ENCODE peak calls at places on chromosomes 16 and 17, in ten cellular contexts. V is tibial artery, I is tibial nerve, E is HCT116, Q is stomach, Z is H7, P is skeletal muscle cell, B is esophagus muscularis mucosa, C is AG10803, Y is psoas muscle. M is an unnamed sample.

GRCh38 chr17:44219636-44220210 is at the start of gene UBTF:
- DNase-seq in B (peak; percentile 92), C (peak; percentile 69), Z (peak; percentile 93), Y (peak; percentile 84), Q (peak; percentile 62), E (no peak), I (no peak), P (no peak), V (peak; percentile 86), M (peak; percentile 82)

GRCh38 chr17:43176119-43176570 is 5.1 kb downstream of the NBR1 start:
- DNase-seq in E (no peak), Y (no peak), V (no peak), I (no peak), Q (no peak), P (no peak), C (no peak), B (no peak), Z (no peak), M (no peak)

GRCh38 chr17:40099627-40100418 is 566 bp downstream of the NR1D1 start:
- DNase-seq in Y (peak; percentile 71), E (no peak), Q (no peak), V (peak; percentile 75), B (no peak), C (no peak), I (no peak), P (no peak), Z (no peak), M (no peak)

GRCh38 chr17:76354747-76355310 is 1.1 kb upstream of the PRPSAP1 start:
- DNase-seq in E (no peak), V (no peak), I (no peak), Q (no peak), Z (peak; percentile 49), Y (no peak), B (no peak), C (no peak), P (no peak), M (peak; percentile 41)

GRCh38 chr17:9255838-9256237 is 234.5 kb downstream of the NTN1 start:
- DNase-seq in Y (no peak), B (no peak), P (no peak), Z (no peak), I (no peak), E (no peak), C (no peak), Q (no peak), V (no peak), M (no peak)

GRCh38 chr17:9050801-9051401 is 29.6 kb downstream of the NTN1 start:
- DNase-seq in Z (peak; percentile 58), Y (no peak), P (no peak), E (peak; percentile 55), B (no peak), V (no peak), Q (no peak), C (no peak), I (no peak), M (no peak)

GRCh38 chr17:58993322-58993721 is 113.4 kb downstream of the TRIM37 start:
- DNase-seq in Y (no peak), Q (no peak), I (no peak), P (no peak), B (no peak), Z (no peak), E (no peak), C (no peak), V (no peak), M (no peak)

GRCh38 chr16:35306915-35307314 is 1847.5 kb downstream of the TP53TG3F start:
- DNase-seq in Y (no peak), C (no peak), Z (no peak), B (no peak), E (no peak), Q (no peak), I (no peak), V (no peak), P (no peak), M (no peak)

GRCh38 chr16:14564881-14565687 is 65.0 kb downstream of the PARN start:
- DNase-seq in P (no peak), I (no peak), Y (no peak), E (no peak), V (no peak), C (peak; percentile 31), Z (no peak), B (no peak), Q (no peak), M (no peak)

GRCh38 chr16:527015-527903 is at the start of gene CAPN15:
- DNase-seq in P (peak; percentile 53), V (peak; percentile 93), E (peak; percentile 32), B (peak; percentile 95), Z (peak; percentile 97), C (peak; percentile 83), Y (peak; percentile 95), Q (peak; percentile 90), I (peak; percentile 72), M (peak; percentile 91)

GRCh38 chr17:72233981-72234380 is 113.2 kb downstream of the SOX9 start:
- DNase-seq in E (no peak), Y (no peak), P (no peak), Q (no peak), Z (no peak), I (no peak), V (no peak), C (no peak), B (no peak), M (no peak)

GRCh38 chr17:62780273-62780672 is 27.8 kb downstream of the MARCHF10 start:
- DNase-seq in I (no peak), V (no peak), Z (no peak), E (no peak), Q (peak; percentile 86), Y (peak; percentile 60), P (no peak), B (no peak), C (no peak), M (no peak)

GRCh38 chr16:14486520-14487303 is 143.3 kb downstream of the PARN start:
- DNase-seq in B (peak; percentile 97), Z (no peak), E (peak; percentile 57), I (peak; percentile 80), Y (peak; percentile 86), Q (peak; percentile 92), P (peak; percentile 84), C (peak; percentile 97), V (peak; percentile 90), M (no peak)

DNA sequence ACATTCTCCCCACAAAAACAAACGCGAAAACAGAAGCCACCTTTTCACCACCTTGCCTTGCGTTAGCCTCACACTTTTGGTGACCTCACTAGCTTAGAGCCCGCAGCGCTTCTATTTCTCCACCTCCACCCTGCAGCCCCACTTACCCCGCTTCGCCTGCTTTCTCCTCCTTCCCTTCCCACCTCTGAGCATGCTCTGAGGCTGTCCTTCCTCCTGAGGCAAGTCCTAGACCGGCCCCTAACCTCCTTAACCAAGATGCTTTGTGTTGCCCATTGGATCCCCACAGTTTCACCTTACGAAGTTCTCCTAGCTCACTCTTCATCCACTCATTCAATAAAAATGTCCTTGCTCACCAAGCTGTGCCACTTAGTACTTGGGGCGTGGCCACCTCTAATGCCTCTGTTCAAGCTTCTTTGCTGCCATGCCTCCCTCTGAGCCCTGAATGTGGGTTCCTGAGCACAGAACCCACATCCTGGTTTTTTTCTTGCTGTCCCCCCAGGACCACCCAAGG is 1.3 kb downstream of the GNGT2 start:
- DNase-seq in Z (peak; percentile 33), V (no peak), C (no peak), Y (no peak), I (no peak), P (no peak), Q (no peak), B (no peak), E (no peak), M (no peak)
- H3K4me3 ChIP-seq in Z (no peak overlapping the region), V (no peak overlapping the region), C (no peak overlapping the region), Y (no peak overlapping the region), I (no peak overlapping the region), P (no peak overlapping the region), Q (no peak overlapping the region), B (no peak overlapping the region), E (no peak overlapping the region), M (no peak overlapping the region)

GRCh38 chr17:41785876-41786226 is 660 bp downstream of the JUP start:
- DNase-seq in E (no peak), V (no peak), P (no peak), Z (peak; percentile 86), Q (peak; percentile 84), Y (peak; percentile 74), C (no peak), I (no peak), B (no peak), M (peak; percentile 90)
- H3K4me3 ChIP-seq in E (peak overlapping the region; percentile 78), V (peak overlapping the region; percentile 61), P (peak overlapping the region; percentile 49), Z (peak overlapping the region; percentile 75), Q (peak overlapping the region; percentile 61), Y (peak overlapping the region; percentile 90), C (peak overlapping the region; percentile 56), I (peak overlapping the region; percentile 87), B (peak overlapping the region; percentile 69), M (peak overlapping the region; percentile 91)

GRCh38 chr17:16583781-16584180 is 14.8 kb upstream of the ZNF287 start:
- DNase-seq in I (no peak), Z (peak; percentile 52), E (no peak), P (no peak), Y (no peak), V (no peak), C (no peak), B (peak; percentile 19), Q (no peak), M (no peak)
- H3K4me3 ChIP-seq in I (peak overlapping the region; percentile 49), Z (no peak overlapping the region), E (no peak overlapping the region), P (peak overlapping the region; percentile 50), Y (peak overlapping the region; percentile 56), V (no peak overlapping the region), C (no peak overlapping the region), B (peak overlapping the region; percentile 54), Q (no peak overlapping the region), M (no peak overlapping the region)

GRCh38 chr17:67528751-67529436 is 151.8 kb downstream of the PITPNC1 start:
- DNase-seq in Z (peak; percentile 75), V (peak; percentile 83), C (peak; percentile 86), Y (peak; percentile 83), B (peak; percentile 93), I (peak; percentile 41), P (peak; percentile 69), E (peak; percentile 84), Q (peak; percentile 80), M (peak; percentile 84)
- H3K4me3 ChIP-seq in Z (no peak overlapping the region), V (peak overlapping the region; percentile 38), C (peak overlapping the region; percentile 61), Y (peak overlapping the region; percentile 38), B (peak overlapping the region; percentile 53), I (peak overlapping the region; percentile 38), P (peak overlapping the region; percentile 42), E (peak overlapping the region; percentile 32), Q (peak overlapping the region; percentile 17), M (no peak overlapping the region)

GRCh38 chr17:64778367-64779290 is 116.5 kb upstream of the SMURF2 start:
- DNase-seq in E (no peak), V (peak; percentile 67), Y (peak; percentile 62), P (no peak), Z (peak; percentile 81), Q (peak; percentile 45), B (no peak), I (no peak), C (no peak), M (peak; percentile 71)
- H3K4me3 ChIP-seq in E (no peak overlapping the region), V (peak overlapping the region; percentile 26), Y (peak overlapping the region; percentile 38), P (peak overlapping the region; percentile 26), Z (peak overlapping the region; percentile 29), Q (peak overlapping the region; percentile 37), B (peak overlapping the region; percentile 55), I (peak overlapping the region; percentile 34), C (peak overlapping the region; percentile 7), M (no peak overlapping the region)

GRCh38 chr16:82699711-82700495 is 73.1 kb downstream of the CDH13 start:
- DNase-seq in Y (no peak), V (peak; percentile 67), P (peak; percentile 66), E (no peak), I (no peak), C (peak; percentile 92), Q (no peak), B (no peak), Z (no peak), M (peak; percentile 14)
- H3K4me3 ChIP-seq in Y (no peak overlapping the region), V (no peak overlapping the region), P (no peak overlapping the region), E (no peak overlapping the region), I (no peak overlapping the region), C (no peak overlapping the region), Q (no peak overlapping the region), B (no peak overlapping the region), Z (no peak overlapping the region), M (no peak overlapping the region)